ENCODE peak calls at places on chromosome 22, in five cellular contexts. P is ELR; X is activated CD8-positive, alpha-beta memory T cell treated with anti-CD3 and anti-CD28 coated beads for 1 hour; Q is A172; Y is NCI-H1092 treated with DMSO at 0.1 percent for 48 hours. M is an unnamed sample.
A peak's percentile ranks its signal among the peaks of the same experiment; 100 is the strongest.

GRCh38 chr22:36368359-36368983 is 19.3 kb downstream of the MYH9 start:
- DNase-seq in P (peak; percentile 93), X (no peak), Q (peak; percentile 85), Y (no peak), M (peak; percentile 77)

GRCh38 chr22:31944700-31945477 is 554 bp downstream of the YWHAH start:
- DNase-seq in P (peak; percentile 53), X (peak; percentile 14), Q (no peak), Y (peak; percentile 30), M (no peak)

GRCh38 chr22:38284042-38284402 is 11.2 kb upstream of the TMEM184B start:
- DNase-seq in P (peak; percentile 78), X (no peak), Q (no peak), Y (no peak), M (no peak)

GRCh38 chr22:49403102-49403501 is 424.6 kb downstream of the BRD1 start:
- DNase-seq in P (no peak), X (no peak), Q (no peak), Y (no peak), M (no peak)

GRCh38 chr22:50292643-50293440 is 14.6 kb downstream of the PLXNB2 start:
- DNase-seq in P (no peak), X (no peak), Q (no peak), Y (no peak), M (no peak)

GRCh38 chr22:48884786-48885185 is 942.9 kb downstream of the BRD1 start:
- DNase-seq in P (no peak), X (no peak), Q (no peak), Y (no peak), M (no peak)

GRCh38 chr22:29842740-29843139 is 4.7 kb upstream of the ASCC2 start:
- DNase-seq in P (peak; percentile 94), X (no peak), Q (peak; percentile 51), Y (no peak), M (peak; percentile 90)

GRCh38 chr22:26753125-26753862 is 95.9 kb downstream of the MIAT start:
- DNase-seq in P (peak; percentile 13), X (no peak), Q (no peak), Y (no peak), M (no peak)

GRCh38 chr22:25167834-25168601 is 31.6 kb upstream of the CRYBB3 start:
- DNase-seq in P (peak; percentile 1), X (no peak), Q (no peak), Y (no peak), M (no peak)

M was measured in mammary epithelial cell.